ENCODE peak calls at places on chromosomes 4 and X, in seven cellular contexts. U is GM12865, M is left ventricle myocardium inferior, A is HL-60, K is AG09309, R is fibroblast of the aortic adventitia, X is hepatocyte. F is an unnamed sample.

GRCh38 chr4:87103691-87104187 is 116.7 kb downstream of the KLHL8 start:
- DNase-seq in U (no peak), M (no peak), A (no peak), K (peak), R (peak), X (no peak), F (no peak)

GRCh38 chr4:105895609-105896460 is 564 bp downstream of the NPNT start:
- DNase-seq in U (peak), M (peak), A (no peak), K (no peak), R (no peak), X (peak), F (no peak)

GRCh38 chr4:142366821-142367220 is 479.3 kb downstream of the INPP4B start:
- DNase-seq in U (no peak), M (no peak), A (no peak), K (no peak), R (peak), X (no peak), F (no peak)

GRCh38 chrX:54043696-54044125 is 562 bp downstream of the PHF8 start:
- DNase-seq in U (peak), M (peak), A (no peak), K (no peak), R (peak), X (peak), F (no peak)

GRCh38 chr4:165621983-165622382 is 243.2 kb downstream of the CPE start:
- DNase-seq in U (no peak), M (no peak), A (no peak), K (no peak), R (peak), X (no peak), F (no peak)

GRCh38 chr4:20831746-20832145 is 131.5 kb downstream of the PACRGL start:
- DNase-seq in U (no peak), M (no peak), A (no peak), K (no peak), R (no peak), X (no peak), F (no peak)

GRCh38 chr4:156476359-156476758 is 495.2 kb downstream of the PDGFC start:
- DNase-seq in U (no peak), M (no peak), A (no peak), K (peak), R (peak), X (peak), F (peak)

GRCh38 chr4:26468977-26469376 is 21.3 kb downstream of the CCKAR start:
- DNase-seq in U (no peak), M (no peak), A (no peak), K (no peak), R (no peak), X (no peak), F (no peak)

GRCh38 chr4:82017680-82018079 is 356.1 kb downstream of the HNRNPD start:
- DNase-seq in U (peak), M (no peak), A (no peak), K (no peak), R (peak), X (peak), F (no peak)

GRCh38 chrX:1809581-1809980 is 194.7 kb downstream of the ASMT start:
- DNase-seq in U (no peak), M (no peak), A (no peak), K (no peak), R (no peak), X (no peak), F (no peak)

GRCh38 chr4:170089274-170089742 is 448 bp downstream of the AADAT start:
- DNase-seq in U (no peak), M (no peak), A (no peak), K (no peak), R (peak), X (peak), F (no peak)

GRCh38 chrX:110156167-110156754 is 153.3 kb downstream of the TMEM164 start:
- DNase-seq in U (no peak), M (no peak), A (no peak), K (no peak), R (peak), X (no peak), F (no peak)

GRCh38 chr4:147560632-147561031 is 56.6 kb upstream of the TMEM184C start:
- DNase-seq in U (no peak), M (no peak), A (no peak), K (no peak), R (peak), X (no peak), F (no peak)

GRCh38 chr4:177047851-177048174 is 255.1 kb upstream of the VEGFC start:
- DNase-seq in U (no peak), M (no peak), A (no peak), K (peak), R (peak), X (no peak), F (no peak)

GRCh38 chrX:9566150-9566621 is 101.3 kb downstream of the TBL1X start:
- DNase-seq in U (peak), M (peak), A (no peak), K (peak), R (peak), X (peak), F (peak)

GRCh38 chrX:9293051-9293496 is 171.8 kb upstream of the TBL1X start:
- DNase-seq in U (no peak), M (no peak), A (no peak), K (no peak), R (no peak), X (no peak), F (no peak)

GRCh38 chr4:188976644-188977115 is 837.4 kb downstream of the TRIML1 start:
- DNase-seq in U (no peak), M (no peak), A (no peak), K (peak), R (peak), X (peak), F (peak)

GRCh38 chrX:1453951-1454785 is 1.5 kb upstream of the ASMTL start:
- DNase-seq in U (peak), M (peak), A (peak), K (peak), R (peak), X (peak), F (peak)

GRCh38 chr4:181998588-181998987 is 244.6 kb upstream of the TENM3 start:
- DNase-seq in U (no peak), M (no peak), A (no peak), K (no peak), R (no peak), X (no peak), F (no peak)

GRCh38 chr4:7427326-7428260 is 7.1 kb downstream of the PSAPL1 start:
- DNase-seq in U (no peak), M (peak), A (no peak), K (no peak), R (no peak), X (no peak), F (no peak)

GRCh38 chr4:10093801-10094552 is 22.6 kb downstream of the WDR1 start:
- DNase-seq in U (no peak), M (no peak), A (peak), K (peak), R (peak), X (peak), F (peak)

GRCh38 chrX:21398424-21398823 is 24.2 kb downstream of the CNKSR2 start:
- DNase-seq in U (no peak), M (no peak), A (no peak), K (no peak), R (no peak), X (no peak), F (no peak)

GRCh38 chr4:165768281-165768680 is 104.8 kb upstream of the TLL1 start:
- DNase-seq in U (no peak), M (no peak), A (no peak), K (no peak), R (no peak), X (no peak), F (no peak)

GRCh38 chr4:19309365-19309764 is 942.3 kb upstream of the SLIT2 start:
- DNase-seq in U (no peak), M (no peak), A (no peak), K (peak), R (peak), X (peak), F (no peak)

GRCh38 chrX:39133971-39134370 is 332.7 kb downstream of the MID1IP1 start:
- DNase-seq in U (peak), M (no peak), A (peak), K (no peak), R (no peak), X (peak), F (no peak)

GRCh38 chrX:101163166-101163565 is 56.4 kb upstream of the DRP2 start:
- DNase-seq in U (no peak), M (no peak), A (no peak), K (no peak), R (no peak), X (no peak), F (no peak)

GRCh38 chr4:40763228-40763716 is 13.5 kb downstream of the NSUN7 start:
- DNase-seq in U (peak), M (no peak), A (peak), K (peak), R (peak), X (no peak), F (no peak)

GRCh38 chr4:4694296-4694772 is 152.5 kb upstream of the STX18 start:
- DNase-seq in U (peak), M (peak), A (no peak), K (no peak), R (no peak), X (peak), F (no peak)
- TF ChIP-seq CTCF in U (peak), M (peak), A (no peak), K (peak), R (peak), X (peak), F (peak)

GRCh38 chrX:11040976-11041375 is 70.2 kb upstream of the HCCS start:
- DNase-seq in U (no peak), M (no peak), A (no peak), K (no peak), R (peak), X (no peak), F (no peak)

GRCh38 chrX:11040405-11040804 is 70.7 kb upstream of the HCCS start:
- DNase-seq in U (no peak), M (no peak), A (no peak), K (no peak), R (peak), X (no peak), F (no peak)
- H3K4me3 ChIP-seq in U (no peak), M (no peak), A (no peak), K (no peak), R (no peak), X (no peak), F (no peak)

DNA sequence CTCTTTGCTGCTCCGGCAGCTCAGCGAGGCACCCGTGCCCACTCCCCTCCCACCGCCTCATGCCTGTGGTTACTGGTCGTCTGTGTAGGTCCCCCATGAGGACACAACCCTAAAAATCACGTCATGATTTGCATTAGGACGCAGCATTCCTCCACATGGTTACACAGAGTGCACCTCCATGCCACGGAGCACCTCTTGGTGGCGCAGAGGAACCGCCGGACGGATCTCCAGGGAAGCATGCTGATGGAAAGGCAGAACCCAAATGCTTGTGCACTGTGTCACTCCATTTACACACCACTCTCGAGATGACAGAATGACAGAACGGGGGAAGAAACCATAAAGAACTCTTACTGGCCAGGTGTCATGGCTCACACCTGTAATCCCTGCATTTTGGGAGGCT is 22.4 kb downstream of the FAM53A start:
- DNase-seq in U (no peak), M (no peak), A (no peak), K (no peak), R (no peak), X (no peak), F (no peak)
- TF ChIP-seq CTCF in U (no peak), M (no peak), A (no peak), K (no peak), R (no peak), X (no peak), F (no peak)

DNA sequence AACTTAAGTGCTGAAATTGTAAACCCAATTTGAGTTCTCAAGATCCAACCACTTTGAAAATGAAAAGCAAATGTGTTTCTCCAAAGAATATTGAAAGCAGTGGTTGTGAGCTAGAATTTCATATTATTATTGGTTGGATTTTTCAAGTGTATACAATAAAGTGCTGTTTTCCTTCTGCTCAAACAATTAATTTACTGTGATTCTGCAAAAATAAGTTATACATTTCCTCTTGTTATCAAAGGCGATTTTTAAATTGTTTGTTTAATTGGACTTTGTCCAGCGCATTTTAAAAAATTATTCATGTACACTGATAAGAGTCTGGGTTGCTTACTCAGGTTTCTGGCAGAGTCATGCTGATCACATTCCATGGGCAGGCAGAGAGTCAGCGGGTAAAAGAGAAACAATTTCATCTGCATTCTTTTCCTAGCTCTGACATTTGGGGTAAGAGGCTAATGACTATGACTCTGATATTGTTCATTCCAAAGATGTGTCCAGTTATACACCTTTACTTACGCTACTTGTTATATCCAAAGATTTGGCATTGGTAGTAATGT is 8.9 kb downstream of the FAT4 start:
- DNase-seq in U (no peak), M (no peak), A (no peak), K (no peak), R (peak), X (no peak), F (no peak)
- H3K4me3 ChIP-seq in U (no peak), M (peak), A (no peak), K (no peak), R (peak), X (peak), F (no peak)

GRCh38 chr4:83758331-83758730 is 222.4 kb downstream of the GPAT3 start:
- DNase-seq in U (no peak), M (no peak), A (no peak), K (no peak), R (no peak), X (no peak), F (no peak)

GRCh38 chr4:83751336-83751949 is 215.5 kb downstream of the GPAT3 start:
- DNase-seq in U (no peak), M (no peak), A (no peak), K (no peak), R (no peak), X (peak), F (no peak)

GRCh38 chr4:83757121-83757621 is 221.3 kb downstream of the GPAT3 start:
- DNase-seq in U (no peak), M (no peak), A (no peak), K (no peak), R (peak), X (peak), F (no peak)

GRCh38 chr4:83753260-83753659 is 217.4 kb downstream of the GPAT3 start:
- DNase-seq in U (no peak), M (no peak), A (no peak), K (no peak), R (no peak), X (no peak), F (no peak)
- TF ChIP-seq CTCF in U (no peak), M (no peak), A (no peak), K (no peak), R (peak), X (no peak), F (peak)

GRCh38 chrX:73390628-73391567 is 56.0 kb upstream of the CDX4 start:
- DNase-seq in U (no peak), M (no peak), A (no peak), K (no peak), R (no peak), X (no peak), F (no peak)
- H3K4me3 ChIP-seq in U (no peak), M (no peak), A (no peak), K (no peak), R (no peak), X (no peak), F (no peak)

GRCh38 chrX:24693453-24694202 is at the start of gene POLA1:
- DNase-seq in U (peak), M (peak), A (peak), K (peak), R (peak), X (peak), F (peak)
- TF ChIP-seq CTCF in U (no peak), M (peak), A (no peak), K (peak), R (peak), X (peak), F (peak)

DNA sequence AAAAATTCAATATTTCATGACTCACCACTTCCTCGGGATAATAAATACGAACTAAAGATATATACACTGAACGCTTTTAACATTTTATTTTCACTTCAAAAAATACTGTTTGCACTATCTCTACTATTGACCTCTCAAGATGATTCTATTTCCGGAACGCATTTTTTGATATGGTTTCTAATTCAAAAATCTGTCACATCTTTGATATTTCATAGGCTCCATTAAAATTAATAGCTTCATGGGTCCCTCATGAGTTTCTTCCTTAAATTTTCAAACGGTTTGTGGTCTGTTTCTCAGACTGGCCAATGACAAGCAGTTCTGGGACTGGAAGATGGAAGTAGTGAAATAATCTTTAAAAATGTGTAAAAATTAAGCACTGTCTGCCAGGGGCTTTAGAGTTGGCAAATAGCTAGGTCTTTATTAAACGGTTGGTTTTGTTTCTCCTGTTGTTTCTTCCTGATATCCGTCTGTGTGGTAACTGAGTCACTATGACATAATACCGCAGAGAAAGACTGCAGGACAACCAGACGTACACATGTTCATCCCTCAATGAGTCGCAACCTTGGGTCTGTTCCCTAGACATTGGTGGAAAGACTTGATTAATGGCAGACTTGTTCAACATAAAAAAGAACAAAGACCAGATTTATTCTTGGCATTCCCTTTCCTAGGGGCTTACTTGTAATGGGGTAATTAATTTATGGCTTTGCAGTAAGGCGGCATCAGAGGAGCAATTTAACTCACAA is 133.8 kb downstream of the PALLD start:
- DNase-seq in U (no peak), M (no peak), A (no peak), K (no peak), R (peak), X (no peak), F (no peak)
- H3K4me3 ChIP-seq in U (no peak), M (peak), A (no peak), K (no peak), R (peak), X (peak), F (peak)